ENCODE peak calls at places on chromosomes 11 and 22, in seven cellular contexts. H, K, C, Y, W, A and I are unnamed samples.

GRCh38 chr22:48885271-48885918 is 942.3 kb downstream of the BRD1 start:
- DNase-seq in H (peak), K (no peak), C (no peak), Y (no peak), W (no peak), A (peak), I (no peak)

GRCh38 chr11:69135420-69136363 is 20.0 kb upstream of the SMIM38 start:
- DNase-seq in H (peak), K (no peak), C (no peak), Y (no peak), W (no peak), A (no peak), I (no peak)

GRCh38 chr11:76662656-76663460 is 7.7 kb downstream of the LRRC32 start:
- DNase-seq in H (peak), K (no peak), C (no peak), Y (no peak), W (no peak), A (no peak), I (no peak)

GRCh38 chr11:59669611-59670009 is 773 bp upstream of the PATL1 start:
- DNase-seq in H (peak), K (peak), C (peak), Y (peak), W (no peak), A (peak), I (peak)

GRCh38 chr22:42434283-42434682 is 2.1 kb upstream of the NFAM1 start:
- DNase-seq in H (no peak), K (no peak), C (peak), Y (no peak), W (no peak), A (no peak), I (no peak)

GRCh38 chr11:114063829-114064201 is 4.3 kb downstream of the ZBTB16 start:
- DNase-seq in H (no peak), K (no peak), C (no peak), Y (no peak), W (no peak), A (no peak), I (no peak)

GRCh38 chr11:63609536-63609935 is 4.7 kb downstream of the PLAAT3 start:
- DNase-seq in H (peak), K (no peak), C (no peak), Y (no peak), W (no peak), A (peak), I (no peak)

GRCh38 chr11:46876471-46876870 is 30.4 kb upstream of the CKAP5 start:
- DNase-seq in H (no peak), K (no peak), C (no peak), Y (no peak), W (no peak), A (no peak), I (no peak)

GRCh38 chr11:2725367-2726300 is 25.8 kb upstream of the KCNQ1OT1 start:
- DNase-seq in H (peak), K (peak), C (peak), Y (peak), W (no peak), A (peak), I (no peak)

GRCh38 chr11:74877132-74877531 is 71.8 kb downstream of the XRRA1 start:
- DNase-seq in H (no peak), K (no peak), C (peak), Y (peak), W (no peak), A (no peak), I (peak)

GRCh38 chr11:32527776-32528175 is 55.9 kb upstream of the EIF3M start:
- DNase-seq in H (no peak), K (no peak), C (no peak), Y (no peak), W (no peak), A (no peak), I (no peak)

GRCh38 chr11:14892577-14892976 is 546 bp upstream of the CYP2R1 start:
- DNase-seq in H (no peak), K (no peak), C (no peak), Y (no peak), W (no peak), A (no peak), I (no peak)

GRCh38 chr11:17351510-17352176 is at the start of gene NCR3LG1:
- DNase-seq in H (peak), K (no peak), C (peak), Y (peak), W (peak), A (peak), I (peak)

GRCh38 chr11:35190804-35191348 is 51.9 kb downstream of the CD44 start:
- DNase-seq in H (no peak), K (no peak), C (peak), Y (peak), W (no peak), A (no peak), I (no peak)

GRCh38 chr11:15034687-15035267 is 38.6 kb upstream of the CALCB start:
- DNase-seq in H (no peak), K (no peak), C (no peak), Y (no peak), W (no peak), A (no peak), I (no peak)

GRCh38 chr11:75536786-75537629 is 11.3 kb upstream of the GDPD5 start:
- DNase-seq in H (peak), K (no peak), C (no peak), Y (peak), W (no peak), A (no peak), I (no peak)

GRCh38 chr11:64754919-64755662 is 4.7 kb downstream of the PYGM start:
- DNase-seq in H (no peak), K (no peak), C (no peak), Y (no peak), W (no peak), A (no peak), I (no peak)

GRCh38 chr11:45655347-45655756 is 10.1 kb downstream of the CHST1 start:
- DNase-seq in H (peak), K (peak), C (peak), Y (peak), W (peak), A (peak), I (peak)

GRCh38 chr11:42249956-42250355 is 790.5 kb upstream of the LRRC4C start:
- DNase-seq in H (no peak), K (no peak), C (no peak), Y (no peak), W (no peak), A (no peak), I (no peak)

GRCh38 chr11:101369835-101370234 is 214.0 kb downstream of the TRPC6 start:
- DNase-seq in H (no peak), K (no peak), C (no peak), Y (no peak), W (no peak), A (no peak), I (no peak)

GRCh38 chr11:63737718-63738117 is 30.9 kb downstream of the ZFTA start:
- DNase-seq in H (no peak), K (no peak), C (no peak), Y (no peak), W (no peak), A (no peak), I (no peak)

GRCh38 chr11:131628739-131629138 is 258.3 kb downstream of the NTM start:
- DNase-seq in H (no peak), K (no peak), C (no peak), Y (no peak), W (no peak), A (no peak), I (no peak)

GRCh38 chr22:38304526-38304925 is 12.7 kb downstream of the CSNK1E start:
- DNase-seq in H (no peak), K (no peak), C (peak), Y (no peak), W (peak), A (peak), I (no peak)

GRCh38 chr11:46127150-46127638 is 5.9 kb upstream of the PHF21A start:
- DNase-seq in H (peak), K (no peak), C (peak), Y (peak), W (no peak), A (no peak), I (peak)

GRCh38 chr11:69750108-69750850 is 24.9 kb downstream of the FGF4 start:
- DNase-seq in H (no peak), K (no peak), C (no peak), Y (no peak), W (no peak), A (no peak), I (no peak)

GRCh38 chr22:27435839-27436581 is 365.5 kb downstream of the MN1 start:
- DNase-seq in H (no peak), K (peak), C (peak), Y (peak), W (peak), A (peak), I (no peak)

GRCh38 chr11:64854534-64855502 is 10.4 kb upstream of the CDC42BPG start:
- DNase-seq in H (peak), K (peak), C (peak), Y (peak), W (no peak), A (peak), I (peak)

GRCh38 chr11:134652586-134653255 is 240.7 kb upstream of the B3GAT1 start:
- DNase-seq in H (peak), K (no peak), C (no peak), Y (no peak), W (no peak), A (no peak), I (no peak)

GRCh38 chr11:127640822-127641485 is 640.4 kb upstream of the KIRREL3 start:
- DNase-seq in H (no peak), K (no peak), C (peak), Y (peak), W (no peak), A (no peak), I (no peak)

GRCh38 chr11:62573006-62573591 is 592 bp downstream of the EEF1G start:
- DNase-seq in H (no peak), K (no peak), C (peak), Y (no peak), W (peak), A (no peak), I (no peak)

GRCh38 chr11:45179686-45180085 is 33.2 kb downstream of the PRDM11 start:
- DNase-seq in H (no peak), K (no peak), C (no peak), Y (no peak), W (no peak), A (no peak), I (no peak)

GRCh38 chr22:37344735-37345462 is 62.6 kb downstream of the CYTH4 start:
- DNase-seq in H (no peak), K (no peak), C (no peak), Y (no peak), W (no peak), A (no peak), I (no peak)

GRCh38 chr11:25891960-25892359 is 440.0 kb upstream of the ANO3 start:
- DNase-seq in H (no peak), K (no peak), C (no peak), Y (no peak), W (no peak), A (no peak), I (no peak)

GRCh38 chr11:12258451-12258850 is 118.9 kb upstream of the PARVA start:
- DNase-seq in H (no peak), K (no peak), C (peak), Y (peak), W (no peak), A (no peak), I (peak)

GRCh38 chr11:305834-306211 is 1.8 kb upstream of the IFITM2 start:
- DNase-seq in H (no peak), K (no peak), C (no peak), Y (no peak), W (no peak), A (no peak), I (no peak)

GRCh38 chr22:26139320-26139719 is 29.9 kb upstream of the SEZ6L start:
- DNase-seq in H (no peak), K (no peak), C (no peak), Y (no peak), W (no peak), A (no peak), I (no peak)

DNA sequence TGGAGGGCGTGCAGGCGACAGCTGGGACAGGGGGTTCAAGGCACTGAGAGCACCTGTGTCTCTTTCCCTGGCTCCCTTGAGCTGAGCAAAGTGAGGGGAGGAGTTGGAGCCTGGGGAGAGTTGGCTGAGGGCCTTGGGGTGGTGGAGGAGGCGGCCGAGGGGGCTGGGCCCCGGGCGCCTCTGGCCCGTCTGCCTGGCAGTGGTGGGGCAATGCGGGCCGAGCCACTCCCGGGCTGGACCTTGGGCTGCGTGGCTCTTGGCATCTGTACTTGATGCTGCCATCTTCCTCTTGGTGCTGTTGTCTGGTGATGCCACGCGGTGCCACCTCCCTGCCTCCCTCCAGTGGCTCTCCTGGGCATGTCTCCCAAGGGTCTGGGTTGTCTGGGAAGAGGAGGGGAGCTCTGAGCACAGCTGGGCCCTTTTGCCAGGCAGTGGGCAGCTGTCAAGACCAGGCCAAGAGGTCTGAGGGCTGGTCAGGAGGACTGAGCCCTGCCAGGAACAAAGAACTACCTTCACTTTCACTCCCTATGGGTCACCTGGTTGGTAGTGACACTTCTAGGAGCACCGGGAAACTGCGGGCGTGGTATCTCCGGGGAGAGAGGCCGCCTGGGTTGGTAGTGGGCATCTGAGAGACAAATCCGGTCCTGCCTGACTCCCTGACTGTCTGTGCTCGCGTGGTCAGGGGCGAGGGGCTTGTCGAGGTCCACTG is 1.3 kb downstream of the GRIK4 start:
- DNase-seq in H (no peak), K (no peak), C (no peak), Y (no peak), W (no peak), A (no peak), I (no peak)
- TF ChIP-seq CTCF in H (no peak), K (no peak), C (peak), Y (no peak), W (no peak), A (no peak), I (peak)

GRCh38 chr11:43504316-43504950 is 145.7 kb downstream of the TTC17 start:
- DNase-seq in H (no peak), K (no peak), C (peak), Y (peak), W (peak), A (no peak), I (peak)
- TF ChIP-seq CTCF in H (no peak), K (peak), C (peak), Y (peak), W (peak), A (peak), I (peak)

GRCh38 chr11:117807482-117808272 is 10.7 kb upstream of the DSCAML1 start:
- DNase-seq in H (peak), K (peak), C (peak), Y (peak), W (peak), A (peak), I (peak)

GRCh38 chr11:117806906-117807305 is 9.9 kb upstream of the DSCAML1 start:
- DNase-seq in H (no peak), K (no peak), C (no peak), Y (no peak), W (no peak), A (no peak), I (no peak)

GRCh38 chr11:117805048-117805447 is 8.0 kb upstream of the DSCAML1 start:
- DNase-seq in H (no peak), K (no peak), C (no peak), Y (no peak), W (no peak), A (no peak), I (no peak)

GRCh38 chr11:117808768-117809167 is 11.8 kb upstream of the DSCAML1 start:
- DNase-seq in H (peak), K (no peak), C (no peak), Y (no peak), W (no peak), A (no peak), I (no peak)

DNA sequence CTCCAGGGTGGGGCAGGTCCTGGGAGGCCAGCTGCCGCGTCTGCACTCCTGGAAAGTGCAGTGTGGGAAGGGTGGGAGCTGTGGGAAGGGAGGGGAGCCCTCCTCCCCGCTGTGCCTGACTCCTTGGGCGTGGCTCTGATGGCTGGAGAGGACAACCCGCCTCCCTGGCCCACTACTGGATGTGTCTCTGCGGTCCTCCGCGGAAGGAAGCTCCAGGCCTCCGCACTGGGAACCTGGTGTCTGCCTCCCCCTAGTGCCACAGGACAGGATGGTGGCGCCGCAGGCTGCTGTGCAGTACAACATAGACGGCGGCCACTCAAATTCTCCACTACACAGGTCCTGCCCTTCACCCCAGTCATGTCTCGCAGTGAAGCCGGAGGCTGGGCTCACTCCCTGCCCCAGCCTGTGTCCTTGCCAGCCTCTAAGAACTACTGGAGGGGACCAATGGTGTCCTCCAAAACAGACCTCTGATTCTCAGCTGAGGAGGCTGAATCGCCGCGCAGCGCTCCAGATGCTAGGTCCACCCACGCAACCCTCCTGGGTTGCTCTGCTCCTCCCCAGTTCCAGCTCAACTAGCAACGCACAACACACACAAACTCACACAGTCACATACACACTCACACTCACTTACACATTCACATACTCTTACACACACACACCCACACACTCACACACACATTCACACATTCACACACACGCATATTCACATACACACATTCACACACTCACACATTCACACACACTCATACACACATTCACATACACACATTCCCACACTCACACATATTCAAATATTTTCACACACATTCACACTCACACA is 12.4 kb upstream of the DSCAML1 start:
- DNase-seq in H (peak), K (no peak), C (peak), Y (peak), W (peak), A (peak), I (peak)
- TF ChIP-seq CTCF in H (no peak), K (peak), C (peak), Y (peak), W (peak), A (peak), I (peak)

GRCh38 chr11:79615425-79615824 is 174.6 kb upstream of the TENM4 start:
- DNase-seq in H (no peak), K (no peak), C (no peak), Y (no peak), W (no peak), A (no peak), I (no peak)

GRCh38 chr11:79610139-79610538 is 169.3 kb upstream of the TENM4 start:
- DNase-seq in H (no peak), K (no peak), C (no peak), Y (no peak), W (no peak), A (no peak), I (no peak)

GRCh38 chr11:79616392-79616831 is 175.6 kb upstream of the TENM4 start:
- DNase-seq in H (no peak), K (no peak), C (no peak), Y (no peak), W (no peak), A (no peak), I (no peak)

GRCh38 chr11:79609511-79609910 is 168.7 kb upstream of the TENM4 start:
- DNase-seq in H (no peak), K (no peak), C (no peak), Y (no peak), W (no peak), A (no peak), I (no peak)

DNA sequence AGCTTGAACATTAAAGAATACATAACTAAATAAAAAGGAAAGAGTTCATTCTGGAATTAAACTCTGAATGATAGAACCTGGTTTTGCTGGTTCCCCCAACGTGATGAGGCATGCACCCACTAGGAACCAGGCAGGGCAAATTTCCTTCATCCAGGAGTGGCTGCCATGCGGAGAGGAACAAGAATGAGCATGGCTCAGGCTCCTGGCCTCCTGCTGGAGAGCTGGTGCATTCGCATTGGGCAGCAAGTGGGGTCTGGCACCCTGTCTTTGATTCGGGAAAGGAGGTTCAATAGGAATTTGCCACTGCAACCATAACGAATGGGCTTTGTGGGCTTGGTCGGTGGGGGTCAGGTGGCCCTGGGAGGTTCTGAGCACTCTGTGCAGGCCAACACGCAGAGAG is 169.8 kb upstream of the TENM4 start:
- DNase-seq in H (no peak), K (no peak), C (no peak), Y (no peak), W (no peak), A (no peak), I (no peak)
- TF ChIP-seq CTCF in H (no peak), K (no peak), C (no peak), Y (peak), W (no peak), A (no peak), I (peak)

GRCh38 chr11:130000552-130001176 is 2.0 kb downstream of the PRDM10 start:
- DNase-seq in H (no peak), K (no peak), C (no peak), Y (no peak), W (no peak), A (no peak), I (no peak)

GRCh38 chr11:129997513-129997912 is 5.1 kb downstream of the PRDM10 start:
- DNase-seq in H (no peak), K (no peak), C (no peak), Y (no peak), W (no peak), A (no peak), I (no peak)

GRCh38 chr11:129999407-129999806 is 3.2 kb downstream of the PRDM10 start:
- DNase-seq in H (no peak), K (no peak), C (no peak), Y (no peak), W (no peak), A (no peak), I (no peak)

GRCh38 chr11:129998107-129998506 is 4.5 kb downstream of the PRDM10 start:
- DNase-seq in H (no peak), K (no peak), C (no peak), Y (no peak), W (no peak), A (no peak), I (no peak)

DNA sequence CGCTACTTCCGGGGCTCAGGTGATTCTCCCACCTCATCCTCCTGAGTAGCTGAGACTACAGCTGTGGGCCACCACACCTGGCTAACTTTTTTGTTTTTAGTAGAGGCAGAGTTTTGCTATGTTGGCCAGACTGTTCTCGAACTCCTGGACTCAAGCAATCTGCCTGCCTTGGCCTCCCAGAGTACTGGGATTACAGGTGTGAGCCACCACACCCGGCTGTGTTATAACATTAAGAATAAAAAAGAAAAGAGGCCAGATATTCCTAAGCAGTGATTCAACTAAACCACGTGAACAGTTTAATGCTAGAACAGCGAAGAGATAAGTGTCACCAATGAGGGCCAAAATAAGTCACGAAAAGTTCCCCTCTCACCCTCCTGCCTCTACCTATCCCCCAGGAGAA is 3.7 kb downstream of the PRDM10 start:
- DNase-seq in H (no peak), K (no peak), C (no peak), Y (no peak), W (no peak), A (no peak), I (no peak)
- TF ChIP-seq CTCF in H (no peak), K (no peak), C (no peak), Y (no peak), W (no peak), A (no peak), I (no peak)